ENCODE peak calls at places on chromosomes 1 and 21, in four cellular contexts. U is kidney, N is K562, T is substantia nigra. E is an unnamed sample.

GRCh38 chr1:109649380-109649987 is 6.4 kb upstream of the GSTM4 start:
- DNase-seq in U (no peak), N (peak), T (no peak), E (no peak)

GRCh38 chr1:181783208-181783607 is 278.3 kb downstream of the ZNF648 start:
- DNase-seq in U (no peak), N (no peak), T (no peak), E (peak)

GRCh38 chr1:5992814-5993552 is 758 bp upstream of the NPHP4 start:
- DNase-seq in U (peak), N (peak), T (no peak), E (peak)

GRCh38 chr1:209552406-209553264 is 30.9 kb upstream of the CAMK1G start:
- DNase-seq in U (no peak), N (no peak), T (no peak), E (no peak)

GRCh38 chr1:160226623-160227022 is 21.4 kb downstream of the PEA15 start:
- DNase-seq in U (no peak), N (no peak), T (no peak), E (no peak)

GRCh38 chr1:166080965-166081870 is 85.6 kb downstream of the FAM78B start:
- DNase-seq in U (no peak), N (no peak), T (no peak), E (peak)

GRCh38 chr1:30916296-30916695 is 7.7 kb upstream of the SDC3 start:
- DNase-seq in U (peak), N (no peak), T (no peak), E (no peak)

GRCh38 chr1:110879758-110880606 is 7.0 kb downstream of the CD53 start:
- DNase-seq in U (no peak), N (peak), T (no peak), E (no peak)

GRCh38 chr1:238409191-238409846 is 518.6 kb upstream of the ZP4 start:
- DNase-seq in U (no peak), N (no peak), T (no peak), E (no peak)

GRCh38 chr1:73860421-73860950 is 337.5 kb downstream of the LRRIQ3 start:
- DNase-seq in U (no peak), N (no peak), T (no peak), E (no peak)

GRCh38 chr1:240579511-240579910 is 32.4 kb downstream of the GREM2 start:
- DNase-seq in U (no peak), N (no peak), T (no peak), E (no peak)

GRCh38 chr1:36134805-36135339 is 9.8 kb upstream of the COL8A2 start:
- DNase-seq in U (no peak), N (peak), T (peak), E (peak)

GRCh38 chr1:1000357-1001056 is 610 bp upstream of the HES4 start:
- DNase-seq in U (peak), N (peak), T (peak), E (peak)

GRCh38 chr1:998051-998821 is 1.7 kb downstream of the HES4 start:
- DNase-seq in U (peak), N (peak), T (no peak), E (peak)

GRCh38 chr1:997728-998050 is 2.2 kb downstream of the HES4 start:
- DNase-seq in U (peak), N (peak), T (no peak), E (peak)

GRCh38 chr1:999797-1000356 is at the start of gene HES4:
- DNase-seq in U (peak), N (no peak), T (peak), E (peak)

GRCh38 chr1:998905-999796 is 746 bp downstream of the HES4 start:
- DNase-seq in U (peak), N (peak), T (no peak), E (peak)
- H3K27ac ChIP-seq in U (peak), N (peak), T (no peak), E (peak)

GRCh38 chr1:218339267-218339831 is 5.8 kb upstream of the TGFB2 start:
- DNase-seq in U (no peak), N (peak), T (no peak), E (no peak)
- H3K27ac ChIP-seq in U (no peak), N (no peak), T (no peak), E (no peak)

GRCh38 chr1:201309420-201309819 is 26.1 kb downstream of the PKP1 start:
- DNase-seq in U (no peak), N (peak), T (peak), E (peak)
- H3K27ac ChIP-seq in U (no peak), N (no peak), T (no peak), E (peak)

GRCh38 chr1:206842851-206843250 is 22.6 kb upstream of the IL20 start:
- DNase-seq in U (no peak), N (no peak), T (no peak), E (no peak)

GRCh38 chr1:206836111-206836510 is 29.3 kb upstream of the IL20 start:
- DNase-seq in U (no peak), N (no peak), T (no peak), E (no peak)

GRCh38 chr1:206841609-206842323 is 23.7 kb upstream of the IL20 start:
- DNase-seq in U (no peak), N (no peak), T (no peak), E (no peak)

GRCh38 chr1:206839857-206840256 is 25.6 kb upstream of the IL20 start:
- DNase-seq in U (peak), N (no peak), T (no peak), E (no peak)

GRCh38 chr1:206839006-206839560 is 26.3 kb upstream of the IL20 start:
- DNase-seq in U (no peak), N (no peak), T (no peak), E (no peak)
- H3K27ac ChIP-seq in U (no peak), N (no peak), T (no peak), E (no peak)

DNA sequence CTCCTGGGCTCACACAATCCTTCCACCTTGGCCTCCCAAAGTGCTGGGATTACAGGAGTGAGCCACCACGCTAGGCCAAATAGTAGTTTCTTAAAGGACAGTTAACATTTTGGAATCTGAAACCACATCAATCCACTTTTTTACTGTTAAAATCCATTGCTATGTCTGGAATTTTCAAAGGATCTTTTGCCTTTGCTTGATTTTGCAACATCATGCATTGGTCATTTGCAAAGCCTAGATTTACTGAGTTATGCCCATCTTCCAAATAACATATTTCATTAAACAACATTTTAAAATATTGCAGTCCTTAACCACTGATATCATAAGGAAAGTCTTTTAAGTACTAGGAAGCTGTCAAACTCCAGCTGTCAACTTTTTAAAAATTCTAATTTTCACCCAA is 3.3 kb downstream of the POGZ start:
- DNase-seq in U (no peak), N (no peak), T (no peak), E (no peak)
- H3K27ac ChIP-seq in U (no peak), N (no peak), T (no peak), E (no peak)

GRCh38 chr21:44846201-44846484 is 27.3 kb downstream of the PTTG1IP start:
- DNase-seq in U (no peak), N (no peak), T (no peak), E (no peak)
- H3K27ac ChIP-seq in U (no peak), N (no peak), T (no peak), E (no peak)

DNA sequence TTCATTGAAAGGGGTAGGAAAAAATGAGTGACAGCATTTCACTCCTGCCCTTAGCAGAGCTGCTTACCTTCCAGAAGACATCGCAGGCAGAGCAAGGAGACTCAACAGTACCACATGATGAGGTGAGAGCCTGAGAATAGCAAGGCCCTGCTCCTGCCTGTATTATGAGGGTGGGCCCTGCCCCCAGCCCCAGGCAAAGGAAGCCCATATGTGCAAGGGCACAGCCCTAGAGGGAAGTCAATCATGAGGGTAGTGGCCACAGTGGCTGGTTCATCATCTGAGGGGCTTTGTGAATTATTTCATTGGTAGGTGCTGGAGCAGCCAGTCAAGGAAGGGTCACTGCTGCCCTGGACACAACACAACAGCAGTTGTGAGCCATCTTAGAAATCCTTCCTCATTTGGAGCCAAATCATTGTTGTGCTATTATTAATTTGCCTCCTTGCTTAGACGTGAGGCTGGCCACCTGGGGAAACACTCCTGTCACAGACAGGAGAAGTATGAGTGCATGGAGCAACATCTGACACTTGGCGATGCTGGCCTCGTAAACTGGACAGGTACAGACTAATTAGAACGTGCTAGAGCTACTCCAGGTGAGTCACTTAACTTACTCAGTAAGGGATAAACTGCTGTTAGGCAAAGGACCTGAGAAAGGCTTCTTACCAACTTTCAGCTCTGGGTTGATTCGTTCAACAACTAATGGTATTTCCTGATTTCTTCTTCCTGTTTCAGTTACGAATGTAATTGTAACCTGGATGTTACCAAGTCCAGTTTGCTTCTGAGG is 22.7 kb upstream of the ACBD6 start:
- DNase-seq in U (no peak), N (no peak), T (no peak), E (no peak)
- H3K27ac ChIP-seq in U (no peak), N (no peak), T (no peak), E (no peak)

GRCh38 chr1:226603976-226604845 is 55.6 kb downstream of the STUM start:
- DNase-seq in U (peak), N (no peak), T (no peak), E (peak)
- H3K27ac ChIP-seq in U (no peak), N (no peak), T (no peak), E (peak)

DNA sequence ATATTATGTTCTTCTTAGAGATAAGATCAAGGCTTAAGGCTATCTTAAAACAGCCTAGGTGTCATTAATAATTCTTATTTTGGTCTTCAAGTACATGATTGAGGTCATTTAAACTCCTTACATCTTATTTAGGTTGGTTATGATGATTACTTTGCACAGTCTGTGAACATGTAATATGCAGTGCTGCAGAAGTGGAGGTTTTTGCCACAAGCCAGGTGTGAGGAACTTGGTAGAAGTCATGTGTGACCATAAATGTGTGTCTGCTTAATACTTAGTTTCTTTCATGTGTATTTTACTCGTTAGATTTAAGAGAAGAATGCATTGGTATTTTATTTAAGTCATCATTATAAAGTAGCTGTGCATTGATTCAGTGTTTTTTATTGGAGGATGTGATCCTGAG is 10.1 kb downstream of the ATG4C start:
- DNase-seq in U (no peak), N (no peak), T (no peak), E (no peak)
- H3K27ac ChIP-seq in U (no peak), N (no peak), T (peak), E (no peak)